ENCODE peak calls at places on chromosome 3, in four cellular contexts. One of them, this sample, is unnamed.
A peak's percentile ranks its signal among the peaks of the same experiment; 100 is the strongest.

GRCh38 chr3:54349231-54349647 is 226.9 kb downstream of the CACNA2D3 start:
- DNase-seq in body of pancreas: no peak
- DNase-seq in activated T-helper 1 cell treated with anti-CD3 and anti-CD28 coated beads, Interleukin-12 subunit alpha, Interleukin-12 subunit beta, Interleukin-2, Interleukin-4 antibody, amounts not matched to agents 30 ng/mL and 10 ng/mL and 1 ng/mL, durations not matched to agents 14 hours and 24 hours and 36 hours: no peak
- DNase-seq in kidney glomerular epithelial cell: no peak
- DNase-seq in this sample: no peak

GRCh38 chr3:176415896-176416295 is 781.4 kb downstream of the TBL1XR1 start:
- DNase-seq in kidney glomerular epithelial cell: no peak
- DNase-seq in activated T-helper 1 cell treated with anti-CD3 and anti-CD28 coated beads, Interleukin-12 subunit alpha, Interleukin-12 subunit beta, Interleukin-2, Interleukin-4 antibody, amounts not matched to agents 30 ng/mL and 10 ng/mL and 1 ng/mL, durations not matched to agents 14 hours and 24 hours and 36 hours: no peak
- DNase-seq in body of pancreas: no peak
- DNase-seq in this sample: no peak

GRCh38 chr3:184562146-184562861 is 719 bp downstream of the EPHB3 start:
- DNase-seq in kidney glomerular epithelial cell: no peak
- DNase-seq in body of pancreas: no peak
- DNase-seq in activated T-helper 1 cell treated with anti-CD3 and anti-CD28 coated beads, Interleukin-12 subunit alpha, Interleukin-12 subunit beta, Interleukin-2, Interleukin-4 antibody, amounts not matched to agents 30 ng/mL and 10 ng/mL and 1 ng/mL, durations not matched to agents 14 hours and 24 hours and 36 hours: no peak
- DNase-seq in this sample: no peak

GRCh38 chr3:177452487-177452886 is 255.2 kb upstream of the TBL1XR1 start:
- DNase-seq in activated T-helper 1 cell treated with anti-CD3 and anti-CD28 coated beads, Interleukin-12 subunit alpha, Interleukin-12 subunit beta, Interleukin-2, Interleukin-4 antibody, amounts not matched to agents 30 ng/mL and 10 ng/mL and 1 ng/mL, durations not matched to agents 14 hours and 24 hours and 36 hours: no peak
- DNase-seq in kidney glomerular epithelial cell: peak; percentile 93
- DNase-seq in body of pancreas: no peak
- DNase-seq in this sample: no peak

GRCh38 chr3:43872901-43873300 is 182.2 kb downstream of the ABHD5 start:
- DNase-seq in activated T-helper 1 cell treated with anti-CD3 and anti-CD28 coated beads, Interleukin-12 subunit alpha, Interleukin-12 subunit beta, Interleukin-2, Interleukin-4 antibody, amounts not matched to agents 30 ng/mL and 10 ng/mL and 1 ng/mL, durations not matched to agents 14 hours and 24 hours and 36 hours: no peak
- DNase-seq in kidney glomerular epithelial cell: peak; percentile 29
- DNase-seq in body of pancreas: no peak
- DNase-seq in this sample: no peak

GRCh38 chr3:168620854-168621253 is 525.1 kb upstream of the GOLIM4 start:
- DNase-seq in body of pancreas: peak; percentile 46
- DNase-seq in kidney glomerular epithelial cell: no peak
- DNase-seq in activated T-helper 1 cell treated with anti-CD3 and anti-CD28 coated beads, Interleukin-12 subunit alpha, Interleukin-12 subunit beta, Interleukin-2, Interleukin-4 antibody, amounts not matched to agents 30 ng/mL and 10 ng/mL and 1 ng/mL, durations not matched to agents 14 hours and 24 hours and 36 hours: no peak
- DNase-seq in this sample: no peak

GRCh38 chr3:146334151-146334550 is 83.2 kb upstream of the PLSCR4 start:
- DNase-seq in activated T-helper 1 cell treated with anti-CD3 and anti-CD28 coated beads, Interleukin-12 subunit alpha, Interleukin-12 subunit beta, Interleukin-2, Interleukin-4 antibody, amounts not matched to agents 30 ng/mL and 10 ng/mL and 1 ng/mL, durations not matched to agents 14 hours and 24 hours and 36 hours: no peak
- DNase-seq in body of pancreas: peak; percentile 41
- DNase-seq in kidney glomerular epithelial cell: no peak
- DNase-seq in this sample: no peak

GRCh38 chr3:153958635-153959320 is 162.4 kb upstream of the ARHGEF26 start:
- DNase-seq in activated T-helper 1 cell treated with anti-CD3 and anti-CD28 coated beads, Interleukin-12 subunit alpha, Interleukin-12 subunit beta, Interleukin-2, Interleukin-4 antibody, amounts not matched to agents 30 ng/mL and 10 ng/mL and 1 ng/mL, durations not matched to agents 14 hours and 24 hours and 36 hours: no peak
- DNase-seq in body of pancreas: peak; percentile 2
- DNase-seq in kidney glomerular epithelial cell: no peak
- DNase-seq in this sample: no peak

GRCh38 chr3:52092291-52092660 is 35.9 kb upstream of the DUSP7 start:
- DNase-seq in activated T-helper 1 cell treated with anti-CD3 and anti-CD28 coated beads, Interleukin-12 subunit alpha, Interleukin-12 subunit beta, Interleukin-2, Interleukin-4 antibody, amounts not matched to agents 30 ng/mL and 10 ng/mL and 1 ng/mL, durations not matched to agents 14 hours and 24 hours and 36 hours: no peak
- DNase-seq in body of pancreas: no peak
- DNase-seq in kidney glomerular epithelial cell: no peak
- DNase-seq in this sample: no peak

GRCh38 chr3:46867550-46867898 is 4.3 kb upstream of the MYL3 start:
- DNase-seq in activated T-helper 1 cell treated with anti-CD3 and anti-CD28 coated beads, Interleukin-12 subunit alpha, Interleukin-12 subunit beta, Interleukin-2, Interleukin-4 antibody, amounts not matched to agents 30 ng/mL and 10 ng/mL and 1 ng/mL, durations not matched to agents 14 hours and 24 hours and 36 hours: no peak
- DNase-seq in body of pancreas: peak; percentile 75
- DNase-seq in kidney glomerular epithelial cell: no peak
- DNase-seq in this sample: no peak

GRCh38 chr3:162117961-162118360 is 621.4 kb downstream of the OTOL1 start:
- DNase-seq in kidney glomerular epithelial cell: no peak
- DNase-seq in activated T-helper 1 cell treated with anti-CD3 and anti-CD28 coated beads, Interleukin-12 subunit alpha, Interleukin-12 subunit beta, Interleukin-2, Interleukin-4 antibody, amounts not matched to agents 30 ng/mL and 10 ng/mL and 1 ng/mL, durations not matched to agents 14 hours and 24 hours and 36 hours: no peak
- DNase-seq in body of pancreas: no peak
- DNase-seq in this sample: no peak

GRCh38 chr3:158213461-158213860 is 103.6 kb downstream of the RSRC1 start:
- DNase-seq in activated T-helper 1 cell treated with anti-CD3 and anti-CD28 coated beads, Interleukin-12 subunit alpha, Interleukin-12 subunit beta, Interleukin-2, Interleukin-4 antibody, amounts not matched to agents 30 ng/mL and 10 ng/mL and 1 ng/mL, durations not matched to agents 14 hours and 24 hours and 36 hours: no peak
- DNase-seq in kidney glomerular epithelial cell: no peak
- DNase-seq in body of pancreas: no peak
- DNase-seq in this sample: no peak

GRCh38 chr3:29440321-29441019 is 159.6 kb downstream of the RBMS3 start:
- DNase-seq in activated T-helper 1 cell treated with anti-CD3 and anti-CD28 coated beads, Interleukin-12 subunit alpha, Interleukin-12 subunit beta, Interleukin-2, Interleukin-4 antibody, amounts not matched to agents 30 ng/mL and 10 ng/mL and 1 ng/mL, durations not matched to agents 14 hours and 24 hours and 36 hours: no peak
- DNase-seq in kidney glomerular epithelial cell: peak; percentile 23
- DNase-seq in body of pancreas: no peak
- DNase-seq in this sample: no peak

GRCh38 chr3:64945171-64945684 is 257.4 kb upstream of the ADAMTS9 start:
- DNase-seq in body of pancreas: peak; percentile 8
- DNase-seq in kidney glomerular epithelial cell: no peak
- DNase-seq in activated T-helper 1 cell treated with anti-CD3 and anti-CD28 coated beads, Interleukin-12 subunit alpha, Interleukin-12 subunit beta, Interleukin-2, Interleukin-4 antibody, amounts not matched to agents 30 ng/mL and 10 ng/mL and 1 ng/mL, durations not matched to agents 14 hours and 24 hours and 36 hours: no peak
- DNase-seq in this sample: no peak

GRCh38 chr3:15629860-15630597 is 28.5 kb downstream of the BTD start:
- DNase-seq in activated T-helper 1 cell treated with anti-CD3 and anti-CD28 coated beads, Interleukin-12 subunit alpha, Interleukin-12 subunit beta, Interleukin-2, Interleukin-4 antibody, amounts not matched to agents 30 ng/mL and 10 ng/mL and 1 ng/mL, durations not matched to agents 14 hours and 24 hours and 36 hours: peak; percentile 69
- DNase-seq in body of pancreas: peak; percentile 84
- DNase-seq in kidney glomerular epithelial cell: peak; percentile 73
- DNase-seq in this sample: no peak

GRCh38 chr3:15042936-15043335 is 22.2 kb downstream of the MRPS25 start:
- DNase-seq in activated T-helper 1 cell treated with anti-CD3 and anti-CD28 coated beads, Interleukin-12 subunit alpha, Interleukin-12 subunit beta, Interleukin-2, Interleukin-4 antibody, amounts not matched to agents 30 ng/mL and 10 ng/mL and 1 ng/mL, durations not matched to agents 14 hours and 24 hours and 36 hours: no peak
- DNase-seq in body of pancreas: no peak
- DNase-seq in kidney glomerular epithelial cell: no peak
- DNase-seq in this sample: no peak

GRCh38 chr3:146496726-146497125 is 27.4 kb upstream of the PLSCR2 start:
- DNase-seq in activated T-helper 1 cell treated with anti-CD3 and anti-CD28 coated beads, Interleukin-12 subunit alpha, Interleukin-12 subunit beta, Interleukin-2, Interleukin-4 antibody, amounts not matched to agents 30 ng/mL and 10 ng/mL and 1 ng/mL, durations not matched to agents 14 hours and 24 hours and 36 hours: no peak
- DNase-seq in body of pancreas: no peak
- DNase-seq in kidney glomerular epithelial cell: no peak
- DNase-seq in this sample: no peak

GRCh38 chr3:181103605-181104004 is 114.1 kb upstream of the DNAJC19 start:
- DNase-seq in kidney glomerular epithelial cell: no peak
- DNase-seq in body of pancreas: no peak
- DNase-seq in activated T-helper 1 cell treated with anti-CD3 and anti-CD28 coated beads, Interleukin-12 subunit alpha, Interleukin-12 subunit beta, Interleukin-2, Interleukin-4 antibody, amounts not matched to agents 30 ng/mL and 10 ng/mL and 1 ng/mL, durations not matched to agents 14 hours and 24 hours and 36 hours: no peak
- DNase-seq in this sample: no peak

GRCh38 chr3:113092746-113093145 is 102.0 kb downstream of the GTPBP8 start:
- DNase-seq in body of pancreas: no peak
- DNase-seq in activated T-helper 1 cell treated with anti-CD3 and anti-CD28 coated beads, Interleukin-12 subunit alpha, Interleukin-12 subunit beta, Interleukin-2, Interleukin-4 antibody, amounts not matched to agents 30 ng/mL and 10 ng/mL and 1 ng/mL, durations not matched to agents 14 hours and 24 hours and 36 hours: no peak
- DNase-seq in kidney glomerular epithelial cell: no peak
- DNase-seq in this sample: no peak

GRCh38 chr3:47573190-47574172 is 5.2 kb downstream of the CSPG5 start:
- DNase-seq in kidney glomerular epithelial cell: no peak
- DNase-seq in body of pancreas: no peak
- DNase-seq in activated T-helper 1 cell treated with anti-CD3 and anti-CD28 coated beads, Interleukin-12 subunit alpha, Interleukin-12 subunit beta, Interleukin-2, Interleukin-4 antibody, amounts not matched to agents 30 ng/mL and 10 ng/mL and 1 ng/mL, durations not matched to agents 14 hours and 24 hours and 36 hours: no peak
- DNase-seq in this sample: no peak

GRCh38 chr3:57179580-57180410 is 14.6 kb upstream of the IL17RD start:
- DNase-seq in body of pancreas: no peak
- DNase-seq in activated T-helper 1 cell treated with anti-CD3 and anti-CD28 coated beads, Interleukin-12 subunit alpha, Interleukin-12 subunit beta, Interleukin-2, Interleukin-4 antibody, amounts not matched to agents 30 ng/mL and 10 ng/mL and 1 ng/mL, durations not matched to agents 14 hours and 24 hours and 36 hours: no peak
- DNase-seq in kidney glomerular epithelial cell: peak; percentile 54
- DNase-seq in this sample: no peak

GRCh38 chr3:51274052-51274451 is 111.0 kb upstream of the MANF start:
- DNase-seq in kidney glomerular epithelial cell: no peak
- DNase-seq in body of pancreas: no peak
- DNase-seq in activated T-helper 1 cell treated with anti-CD3 and anti-CD28 coated beads, Interleukin-12 subunit alpha, Interleukin-12 subunit beta, Interleukin-2, Interleukin-4 antibody, amounts not matched to agents 30 ng/mL and 10 ng/mL and 1 ng/mL, durations not matched to agents 14 hours and 24 hours and 36 hours: no peak
- DNase-seq in this sample: no peak